ENCODE peak calls at places on chromosomes 12 and 14, in five cellular contexts. Y, B, A, U and O are unnamed samples.

GRCh38 chr12:81369175-81369574 is 291.3 kb downstream of the ACSS3 start:
- DNase-seq in U (no peak), B (no peak), Y (no peak), A (no peak), O (no peak)

GRCh38 chr14:35861204-35861868 is 35.2 kb downstream of the BRMS1L start:
- DNase-seq in Y (no peak), B (no peak), U (no peak), A (no peak), O (no peak)

GRCh38 chr12:109239179-109239578 is 69.9 kb downstream of the FOXN4 start:
- DNase-seq in A (no peak), U (no peak), Y (no peak), B (no peak), O (no peak)

GRCh38 chr12:2383276-2384028 is 330.7 kb downstream of the CACNA1C start:
- DNase-seq in B (no peak), Y (no peak), A (no peak), U (no peak), O (peak)

GRCh38 chr12:51972849-51973273 is 21.4 kb downstream of the ACVR1B start:
- DNase-seq in B (peak), U (peak), A (peak), Y (peak), O (no peak)

GRCh38 chr14:62209287-62209899 is 447.2 kb downstream of the SNAPC1 start:
- DNase-seq in Y (no peak), U (no peak), A (no peak), B (no peak), O (no peak)

GRCh38 chr12:68013181-68013580 is 23.9 kb downstream of the IFNG-AS1 start:
- DNase-seq in Y (peak), A (no peak), U (no peak), B (no peak), O (no peak)

GRCh38 chr14:64604854-64605253 is 55.1 kb downstream of the PPP1R36 start:
- DNase-seq in Y (no peak), U (no peak), A (no peak), B (no peak), O (no peak)

GRCh38 chr14:64515053-64515452 is 10.5 kb downstream of the ZBTB1 start:
- DNase-seq in Y (no peak), A (no peak), B (no peak), U (no peak), O (no peak)

GRCh38 chr12:98274430-98275130 is 240.8 kb upstream of the TMPO start:
- DNase-seq in U (no peak), B (no peak), A (no peak), Y (no peak), O (no peak)

GRCh38 chr14:76867536-76868452 is 41.6 kb downstream of the LRRC74A start:
- DNase-seq in B (peak), U (peak), A (no peak), Y (peak), O (no peak)

GRCh38 chr12:106871477-106871876 is 84.2 kb upstream of the TMEM263 start:
- DNase-seq in A (no peak), B (no peak), U (no peak), Y (no peak), O (no peak)

GRCh38 chr12:75706786-75707605 is 195.6 kb upstream of the KRR1 start:
- DNase-seq in B (no peak), U (no peak), Y (no peak), A (no peak), O (peak)

GRCh38 chr14:94054936-94055335 is 26.1 kb downstream of the DDX24 start:
- DNase-seq in B (no peak), A (no peak), U (no peak), Y (no peak), O (no peak)

GRCh38 chr14:36805116-36805515 is 143.5 kb downstream of the PAX9 start:
- DNase-seq in U (no peak), Y (no peak), A (no peak), B (no peak), O (no peak)

GRCh38 chr12:104712968-104713367 is 245.1 kb downstream of the SLC41A2 start:
- DNase-seq in B (no peak), U (no peak), A (no peak), Y (no peak), O (no peak)

GRCh38 chr14:54487771-54488170 is 1.0 kb downstream of the GMFB start:
- DNase-seq in A (no peak), U (no peak), B (no peak), Y (no peak), O (peak)

GRCh38 chr12:53623986-53624385 is 2.2 kb downstream of the ATF7 start:
- DNase-seq in Y (no peak), B (no peak), U (no peak), A (no peak), O (no peak)

GRCh38 chr12:108638141-108638823 is 4.6 kb upstream of the SELPLG start:
- DNase-seq in A (no peak), U (no peak), B (peak), Y (peak), O (no peak)

GRCh38 chr14:39434401-39434800 is 2.2 kb upstream of the FBXO33 start:
- DNase-seq in B (no peak), Y (no peak), A (no peak), U (no peak), O (no peak)

GRCh38 chr12:13101854-13102375 is 1.6 kb downstream of the GSG1 start:
- DNase-seq in Y (peak), B (peak), U (peak), A (no peak), O (peak)

GRCh38 chr12:104737682-104738370 is 220.3 kb downstream of the SLC41A2 start:
- DNase-seq in U (no peak), Y (no peak), B (no peak), A (no peak), O (no peak)

GRCh38 chr12:73906757-73907156 is 630.9 kb upstream of the ATXN7L3B start:
- DNase-seq in U (no peak), A (no peak), B (no peak), Y (no peak), O (no peak)

GRCh38 chr12:1760566-1761382 is 59.6 kb upstream of the LRTM2 start:
- DNase-seq in U (no peak), Y (peak), B (no peak), A (no peak), O (peak)

GRCh38 chr14:26190644-26191043 is 407.2 kb downstream of the NOVA1 start:
- DNase-seq in Y (no peak), A (no peak), B (no peak), U (no peak), O (no peak)

GRCh38 chr12:18383203-18383602 is 121.9 kb downstream of the PIK3C2G start:
- DNase-seq in B (no peak), A (no peak), U (no peak), Y (no peak), O (peak)

GRCh38 chr14:69288001-69288771 is 28.2 kb downstream of the GALNT16 start:
- DNase-seq in Y (no peak), U (no peak), B (peak), A (no peak), O (no peak)

GRCh38 chr12:82144505-82144904 is 213.7 kb downstream of the CCDC59 start:
- DNase-seq in A (no peak), U (no peak), Y (peak), B (no peak), O (no peak)